ENCODE peak calls at places on chromosome 18, in six cellular contexts. Q is H7, R is cardiac fibroblast, M is aorta, Z is cardiac muscle cell, I is brain microvascular endothelial cell. Y is an unnamed sample.
A peak's percentile ranks its signal among the peaks of the same experiment; 100 is the strongest.

GRCh38 chr18:604771-605170 is 8.0 kb downstream of the CLUL1 start:
- DNase-seq in Q (no peak), R (no peak), I (no peak), Z (no peak), M (no peak), Y (no peak)

GRCh38 chr18:8478166-8478967 is 130.9 kb upstream of the RAB12 start:
- DNase-seq in Q (peak; percentile 93), I (peak; percentile 36), Z (peak; percentile 62), R (peak; percentile 62), M (peak; percentile 61), Y (peak; percentile 12)

GRCh38 chr18:12989397-12990127 is 1.6 kb upstream of the CEP192 start:
- DNase-seq in R (no peak), Z (no peak), M (no peak), I (no peak), Q (no peak), Y (no peak)

GRCh38 chr18:79260510-79260909 is 135.2 kb upstream of the NFATC1 start:
- DNase-seq in I (no peak), Z (no peak), M (no peak), Q (no peak), R (no peak), Y (no peak)

GRCh38 chr18:73476021-73476420 is 608.2 kb upstream of the NETO1 start:
- DNase-seq in I (no peak), Z (no peak), Q (no peak), R (no peak), M (no peak), Y (no peak)

GRCh38 chr18:26453370-26454030 is 94.9 kb downstream of the KCTD1 start:
- DNase-seq in Z (no peak), M (no peak), I (no peak), R (no peak), Q (no peak), Y (no peak)

GRCh38 chr18:76258209-76258608 is 236.8 kb downstream of the ZNF516 start:
- DNase-seq in R (no peak), Q (peak; percentile 16), I (no peak), M (no peak), Z (peak; percentile 33), Y (no peak)

GRCh38 chr18:28284132-28284531 is 107.2 kb upstream of the CDH2 start:
- DNase-seq in M (no peak), R (peak; percentile 35), Q (no peak), I (peak; percentile 24), Z (no peak), Y (no peak)

GRCh38 chr18:56267334-56267733 is 371.1 kb downstream of the TXNL1 start:
- DNase-seq in R (no peak), Z (no peak), Q (no peak), M (no peak), I (no peak), Y (no peak)

GRCh38 chr18:8972116-8972515 is 130.4 kb upstream of the NDUFV2 start:
- DNase-seq in M (no peak), Q (no peak), I (no peak), Z (no peak), R (no peak), Y (no peak)

GRCh38 chr18:12960846-12961397 is 13.1 kb downstream of the SEH1L start:
- DNase-seq in R (no peak), Z (peak; percentile 36), I (no peak), M (no peak), Q (no peak), Y (no peak)

GRCh38 chr18:58611471-58612131 is 17.3 kb downstream of the ALPK2 start:
- DNase-seq in M (no peak), I (peak; percentile 40), R (no peak), Z (no peak), Q (peak; percentile 58), Y (no peak)

GRCh38 chr18:24552218-24552617 is 91.8 kb downstream of the HRH4 start:
- DNase-seq in I (no peak), R (no peak), Z (no peak), Q (no peak), M (no peak), Y (no peak)

GRCh38 chr18:7021994-7022840 is 95.4 kb downstream of the LAMA1 start:
- DNase-seq in Z (peak; percentile 27), M (no peak), I (peak; percentile 32), Q (peak; percentile 69), R (peak; percentile 52), Y (peak; percentile 48)

DNA sequence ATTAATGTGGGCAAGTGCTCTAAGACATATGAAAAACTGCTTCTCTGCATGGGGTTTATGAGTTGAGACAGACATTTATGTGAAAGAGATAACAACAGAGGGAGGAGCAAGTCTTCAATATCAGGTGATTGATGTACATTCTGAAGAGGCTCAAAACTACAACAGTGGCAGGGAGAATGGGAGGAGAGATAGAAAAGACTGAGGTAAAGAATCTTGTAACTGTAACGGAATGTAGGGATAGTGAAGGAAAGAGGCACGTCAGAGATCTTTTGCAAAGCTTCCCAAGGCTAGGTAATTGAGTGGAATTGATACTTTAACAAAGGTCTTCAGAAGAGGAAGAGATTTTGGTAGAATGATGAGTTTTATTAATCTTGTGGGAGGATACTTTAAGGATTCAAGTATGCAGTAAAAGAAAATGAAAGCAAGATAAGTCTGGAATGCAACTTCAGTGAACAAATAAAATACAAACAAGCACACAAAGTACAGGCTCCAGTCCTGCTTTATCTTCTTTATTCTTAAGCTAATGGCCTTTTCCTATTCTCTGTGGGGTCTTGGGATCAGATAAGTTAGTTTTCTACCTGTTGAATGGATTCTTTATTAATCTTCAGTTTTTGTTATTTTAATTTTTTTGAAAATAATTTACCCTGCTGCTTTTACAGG is 15.0 kb downstream of the SMAD4 start:
- DNase-seq in M (no peak), Z (peak; percentile 14), I (no peak), R (no peak), Q (no peak), Y (no peak)
- H3K4me3 ChIP-seq in M (no peak overlapping the region), Z (no peak overlapping the region), I (no peak overlapping the region), R (no peak overlapping the region), Q (no peak overlapping the region), Y (no peak overlapping the region)

DNA sequence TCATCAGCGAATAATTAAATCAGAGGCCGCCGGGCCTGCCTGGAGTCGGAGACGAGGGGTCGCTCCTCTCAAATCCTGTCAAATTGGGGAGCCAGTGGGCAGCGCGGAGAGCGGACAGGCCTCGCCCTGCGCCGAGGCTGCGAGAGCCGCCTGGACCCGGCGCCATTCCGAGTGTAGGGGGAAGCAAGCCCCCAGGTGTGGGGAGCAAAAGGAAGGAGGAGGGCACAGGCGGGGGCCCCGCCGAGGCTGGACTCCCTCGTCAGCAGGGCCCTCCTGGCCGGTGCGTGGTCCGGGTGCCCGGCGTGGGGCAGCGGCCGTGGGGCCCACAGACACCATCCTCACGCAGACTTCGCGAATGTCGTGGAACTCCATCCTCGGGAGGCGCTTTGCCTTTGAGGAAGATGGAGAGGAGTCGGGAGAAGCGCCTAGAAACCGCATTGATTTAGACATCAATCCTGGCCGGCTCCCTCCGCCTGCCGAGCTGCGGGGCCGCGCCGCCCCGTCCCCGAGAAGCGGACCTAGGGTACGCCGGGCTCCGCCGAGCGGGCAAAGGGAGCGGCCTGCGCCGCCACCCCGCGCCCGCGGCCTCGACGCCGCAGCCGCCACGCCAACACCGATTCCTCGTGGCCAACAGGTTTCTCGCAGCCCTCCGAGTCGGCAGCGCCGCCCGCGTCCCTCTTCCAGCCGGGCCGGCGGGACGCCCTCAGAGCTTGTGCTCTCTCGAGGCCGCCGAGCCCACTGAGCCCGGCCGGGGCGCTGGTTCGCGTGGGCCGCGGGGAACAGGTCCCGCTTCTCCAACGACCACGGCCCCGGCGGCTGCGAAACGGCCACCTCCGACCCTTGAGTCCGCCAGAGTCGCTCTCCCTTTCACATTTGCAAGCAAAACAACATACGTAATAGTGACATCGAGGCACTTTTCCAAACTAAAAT is 6.7 kb upstream of the ONECUT2 start:
- DNase-seq in Q (peak; percentile 84), M (no peak), I (no peak), R (no peak), Z (no peak), Y (no peak)
- H3K4me3 ChIP-seq in Q (peak overlapping the region; percentile 55), M (no peak overlapping the region), I (no peak overlapping the region), R (no peak overlapping the region), Z (no peak overlapping the region), Y (no peak overlapping the region)

GRCh38 chr18:47403949-47404348 is 152.5 kb upstream of the SKOR2 start:
- DNase-seq in M (no peak), Q (no peak), R (no peak), I (no peak), Z (no peak), Y (no peak)

GRCh38 chr18:47404845-47405244 is 153.4 kb upstream of the SKOR2 start:
- DNase-seq in I (no peak), M (no peak), Z (no peak), R (no peak), Q (peak; percentile 60), Y (no peak)

GRCh38 chr18:47397671-47398319 is 146.3 kb upstream of the SKOR2 start:
- DNase-seq in M (no peak), Q (peak; percentile 70), I (no peak), R (no peak), Z (no peak), Y (peak; percentile 46)

DNA sequence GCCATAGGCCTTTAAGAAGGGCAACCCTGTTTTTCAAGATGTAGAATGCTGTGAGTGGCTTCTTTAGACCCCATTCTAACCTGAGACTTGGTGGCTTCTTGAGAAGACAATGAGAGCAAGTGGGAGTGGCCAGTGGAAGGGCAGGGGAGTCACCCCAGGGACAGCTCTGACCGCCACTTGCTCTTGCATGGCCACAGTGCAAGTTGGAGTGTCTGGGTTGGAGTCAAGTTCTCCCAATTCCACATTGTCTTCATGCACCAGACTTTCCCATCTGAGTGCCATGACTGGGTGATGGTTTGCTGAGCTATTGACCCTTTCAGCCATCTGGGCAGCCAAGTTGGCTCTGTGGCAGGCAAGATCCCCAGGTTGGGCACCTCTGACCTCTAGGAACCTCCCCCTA is 148.0 kb upstream of the SKOR2 start:
- DNase-seq in M (no peak), I (no peak), Q (no peak), R (no peak), Z (no peak), Y (no peak)
- H3K4me3 ChIP-seq in M (no peak overlapping the region), I (no peak overlapping the region), Q (no peak overlapping the region), R (no peak overlapping the region), Z (no peak overlapping the region), Y (no peak overlapping the region)

GRCh38 chr18:51229328-51229727 is 31.8 kb upstream of the MEX3C start:
- DNase-seq in Q (no peak), I (no peak), Z (no peak), M (no peak), R (no peak), Y (no peak)

GRCh38 chr18:51235011-51235789 is 37.7 kb upstream of the MEX3C start:
- DNase-seq in I (peak; percentile 69), Q (peak; percentile 8), R (peak; percentile 67), M (no peak), Z (peak; percentile 55), Y (no peak)

GRCh38 chr18:51236225-51236624 is 38.7 kb upstream of the MEX3C start:
- DNase-seq in I (peak; percentile 92), R (peak; percentile 83), M (no peak), Q (peak; percentile 14), Z (peak; percentile 93), Y (no peak)

GRCh38 chr18:51234117-51235010 is 36.9 kb upstream of the MEX3C start:
- DNase-seq in Q (no peak), I (peak; percentile 57), R (peak; percentile 57), M (no peak), Z (peak; percentile 63), Y (no peak)
- H3K4me3 ChIP-seq in Q (no peak overlapping the region), I (no peak overlapping the region), R (no peak overlapping the region), M (no peak overlapping the region), Z (no peak overlapping the region), Y (no peak overlapping the region)

Y was measured in HL-60.